ENCODE peak calls at places on chromosomes 12 and 14, in nine cellular contexts. W, K, G, F, N, O, C, P and Z are unnamed samples.
A peak's percentile ranks its signal among the peaks of the same experiment; 100 is the strongest.

GRCh38 chr12:63915105-63915830 is 70.8 kb downstream of the SRGAP1 start:
- DNase-seq in W (no peak), K (peak; percentile 72), G (no peak), F (peak; percentile 57), N (peak; percentile 50), O (no peak), C (no peak), P (no peak), Z (peak; percentile 51)

GRCh38 chr12:94982456-94982855 is 21.0 kb downstream of the NDUFA12 start:
- DNase-seq in W (no peak), K (no peak), G (no peak), F (no peak), N (no peak), O (no peak), C (no peak), P (no peak), Z (no peak)

GRCh38 chr12:1810201-1810930 is 10.0 kb upstream of the LRTM2 start:
- DNase-seq in W (no peak), K (peak; percentile 80), G (peak; percentile 30), F (peak; percentile 83), N (no peak), O (no peak), C (no peak), P (no peak), Z (no peak)

GRCh38 chr12:11794311-11794710 is 144.8 kb downstream of the ETV6 start:
- DNase-seq in W (no peak), K (no peak), G (peak; percentile 68), F (no peak), N (no peak), O (no peak), C (no peak), P (no peak), Z (no peak)

GRCh38 chr12:27610380-27610779 is 85.9 kb upstream of the REP15 start:
- DNase-seq in W (no peak), K (peak; percentile 38), G (no peak), F (peak; percentile 59), N (no peak), O (no peak), C (no peak), P (peak; percentile 51), Z (no peak)

GRCh38 chr14:21097616-21098133 is 780 bp downstream of the ZNF219 start:
- DNase-seq in W (peak; percentile 59), K (no peak), G (no peak), F (no peak), N (no peak), O (no peak), C (no peak), P (no peak), Z (no peak)

GRCh38 chr14:64910847-64911495 is 3.3 kb upstream of the CHURC1 start:
- DNase-seq in W (no peak), K (peak; percentile 40), G (no peak), F (peak; percentile 40), N (no peak), O (no peak), C (no peak), P (peak; percentile 36), Z (no peak)

GRCh38 chr14:41549821-41550597 is 56.7 kb upstream of the LRFN5 start:
- DNase-seq in W (no peak), K (peak; percentile 88), G (no peak), F (peak; percentile 82), N (no peak), O (no peak), C (no peak), P (no peak), Z (peak; percentile 3)

GRCh38 chr12:14930299-14930698 is 8.0 kb downstream of the ERP27 start:
- DNase-seq in W (no peak), K (no peak), G (no peak), F (no peak), N (no peak), O (no peak), C (no peak), P (no peak), Z (no peak)

GRCh38 chr14:76462330-76462729 is 86.4 kb downstream of the ESRRB start:
- DNase-seq in W (no peak), K (no peak), G (no peak), F (no peak), N (no peak), O (no peak), C (no peak), P (no peak), Z (no peak)

GRCh38 chr12:122842505-122843405 is 7.5 kb downstream of the HIP1R start:
- DNase-seq in W (no peak), K (no peak), G (no peak), F (no peak), N (no peak), O (no peak), C (no peak), P (no peak), Z (no peak)